ENCODE peak calls at places on chromosomes 13 and 19, in eight cellular contexts. G is breast epithelium, A is ovary, N is tibial nerve, T is transverse colon, U is H1, M is uterus, Y is body of pancreas. J is an unnamed sample. For H3K4me1, the result is how much of the 10 kb centered on the place peaks cover.

GRCh38 chr13:33322474-33322827 is 36.9 kb upstream of the STARD13 start:
- DNase-seq in G (no peak), A (peak), N (no peak), T (peak), U (no peak), M (peak), Y (peak), J (peak)

GRCh38 chr13:41905600-41906254 is 55.2 kb downstream of the VWA8 start:
- DNase-seq in G (no peak), A (no peak), N (no peak), T (no peak), U (no peak), M (no peak), Y (no peak), J (no peak)

GRCh38 chr19:55360902-55361301 is 2.2 kb downstream of the GARIN5B start:
- DNase-seq in G (no peak), A (no peak), N (no peak), T (no peak), U (no peak), M (no peak), Y (no peak), J (no peak)

GRCh38 chr13:30877335-30877734 is 28.7 kb upstream of the MEDAG start:
- DNase-seq in G (no peak), A (no peak), N (no peak), T (no peak), U (no peak), M (no peak), Y (no peak), J (no peak)

GRCh38 chr13:47250141-47250540 is 353.3 kb upstream of the HTR2A start:
- DNase-seq in G (no peak), A (no peak), N (no peak), T (no peak), U (no peak), M (peak), Y (no peak), J (peak)

GRCh38 chr19:11164278-11164677 is 8.7 kb upstream of the SPC24 start:
- DNase-seq in G (no peak), A (no peak), N (no peak), T (no peak), U (no peak), M (no peak), Y (no peak), J (no peak)

GRCh38 chr13:28204043-28204442 is 65.7 kb downstream of the PAN3 start:
- DNase-seq in G (no peak), A (no peak), N (no peak), T (no peak), U (no peak), M (no peak), Y (no peak), J (no peak)

GRCh38 chr19:35545855-35546381 is 492 bp downstream of the TMEM147 start:
- DNase-seq in G (no peak), A (peak), N (no peak), T (peak), U (no peak), M (no peak), Y (peak), J (peak)

GRCh38 chr13:67574320-67575233 is 344.4 kb upstream of the PCDH9 start:
- DNase-seq in G (no peak), A (no peak), N (no peak), T (no peak), U (no peak), M (no peak), Y (no peak), J (no peak)

GRCh38 chr13:52669677-52670076 is 17.0 kb downstream of the SUGT1 start:
- DNase-seq in G (no peak), A (no peak), N (no peak), T (no peak), U (no peak), M (no peak), Y (no peak), J (no peak)

GRCh38 chr13:94416454-94417080 is 62.9 kb downstream of the DCT start:
- DNase-seq in G (no peak), A (no peak), N (no peak), T (no peak), U (peak), M (no peak), Y (peak), J (no peak)

GRCh38 chr19:35040826-35041547 is 534 bp upstream of the HPN start:
- DNase-seq in G (peak), A (peak), N (peak), T (peak), U (peak), M (peak), Y (peak), J (peak)

GRCh38 chr13:112714772-112715569 is 25.1 kb downstream of the ATP11A start:
- DNase-seq in G (no peak), A (peak), N (no peak), T (no peak), U (no peak), M (peak), Y (no peak), J (no peak)

GRCh38 chr19:12847159-12848139 is 9.1 kb downstream of the MAST1 start:
- DNase-seq in G (peak), A (peak), N (peak), T (peak), U (peak), M (peak), Y (peak), J (peak)

GRCh38 chr19:36115453-36116343 is at the start of gene TBCB:
- DNase-seq in G (peak), A (no peak), N (peak), T (peak), U (no peak), M (peak), Y (peak), J (peak)

GRCh38 chr13:52319876-52320275 is 86.1 kb downstream of the THSD1 start:
- DNase-seq in G (no peak), A (no peak), N (no peak), T (no peak), U (no peak), M (no peak), Y (no peak), J (no peak)

GRCh38 chr13:54750521-54750920 is 1721.9 kb downstream of the OLFM4 start:
- DNase-seq in G (no peak), A (no peak), N (no peak), T (no peak), U (no peak), M (no peak), Y (no peak), J (no peak)

GRCh38 chr13:23714672-23715071 is 144.5 kb downstream of the TNFRSF19 start:
- DNase-seq in G (no peak), A (no peak), N (no peak), T (no peak), U (no peak), M (no peak), Y (no peak), J (no peak)

GRCh38 chr13:49220035-49220855 is at the start of gene MLNR:
- DNase-seq in G (no peak), A (peak), N (no peak), T (no peak), U (peak), M (no peak), Y (peak), J (peak)

GRCh38 chr13:26074706-26075105 is 22.9 kb upstream of the SHISA2 start:
- DNase-seq in G (no peak), A (no peak), N (no peak), T (no peak), U (no peak), M (no peak), Y (no peak), J (peak)

GRCh38 chr19:34332027-34332786 is 32.8 kb upstream of the GPI start:
- DNase-seq in G (no peak), A (no peak), N (no peak), T (no peak), U (no peak), M (no peak), Y (no peak), J (no peak)

GRCh38 chr13:107339209-107339608 is 771.3 kb upstream of the ARGLU1 start:
- DNase-seq in G (no peak), A (no peak), N (no peak), T (no peak), U (no peak), M (no peak), Y (no peak), J (no peak)

GRCh38 chr13:110702591-110703526 is 3.1 kb downstream of the CARS2 start:
- DNase-seq in G (no peak), A (peak), N (no peak), T (no peak), U (no peak), M (no peak), Y (no peak), J (peak)

GRCh38 chr13:72062566-72062965 is 195.6 kb upstream of the DACH1 start:
- DNase-seq in G (no peak), A (no peak), N (no peak), T (peak), U (peak), M (no peak), Y (no peak), J (no peak)

GRCh38 chr13:97125051-97125809 is 96.9 kb upstream of the MBNL2 start:
- DNase-seq in G (no peak), A (peak), N (peak), T (no peak), U (no peak), M (peak), Y (peak), J (peak)

GRCh38 chr19:43841990-43842389 is 14.9 kb downstream of the ZNF283 start:
- DNase-seq in G (no peak), A (no peak), N (no peak), T (no peak), U (no peak), M (no peak), Y (no peak), J (no peak)

GRCh38 chr13:39410089-39410901 is 192.7 kb downstream of the LHFPL6 start:
- DNase-seq in G (no peak), A (no peak), N (no peak), T (no peak), U (no peak), M (peak), Y (peak), J (no peak)

GRCh38 chr19:43639507-43640423 is at the start of gene CADM4:
- DNase-seq in G (peak), A (peak), N (no peak), T (peak), U (peak), M (peak), Y (peak), J (peak)

GRCh38 chr19:17647071-17648020 is 40.8 kb downstream of the UNC13A start:
- DNase-seq in G (no peak), A (no peak), N (no peak), T (no peak), U (peak), M (no peak), Y (no peak), J (no peak)

GRCh38 chr19:13118424-13119193 is 545 bp downstream of the NACC1 start:
- DNase-seq in G (peak), A (peak), N (no peak), T (no peak), U (peak), M (peak), Y (peak), J (peak)

GRCh38 chr19:15292847-15293582 is 39.3 kb downstream of the BRD4 start:
- DNase-seq in G (no peak), A (no peak), N (no peak), T (no peak), U (no peak), M (no peak), Y (peak), J (no peak)

DNA sequence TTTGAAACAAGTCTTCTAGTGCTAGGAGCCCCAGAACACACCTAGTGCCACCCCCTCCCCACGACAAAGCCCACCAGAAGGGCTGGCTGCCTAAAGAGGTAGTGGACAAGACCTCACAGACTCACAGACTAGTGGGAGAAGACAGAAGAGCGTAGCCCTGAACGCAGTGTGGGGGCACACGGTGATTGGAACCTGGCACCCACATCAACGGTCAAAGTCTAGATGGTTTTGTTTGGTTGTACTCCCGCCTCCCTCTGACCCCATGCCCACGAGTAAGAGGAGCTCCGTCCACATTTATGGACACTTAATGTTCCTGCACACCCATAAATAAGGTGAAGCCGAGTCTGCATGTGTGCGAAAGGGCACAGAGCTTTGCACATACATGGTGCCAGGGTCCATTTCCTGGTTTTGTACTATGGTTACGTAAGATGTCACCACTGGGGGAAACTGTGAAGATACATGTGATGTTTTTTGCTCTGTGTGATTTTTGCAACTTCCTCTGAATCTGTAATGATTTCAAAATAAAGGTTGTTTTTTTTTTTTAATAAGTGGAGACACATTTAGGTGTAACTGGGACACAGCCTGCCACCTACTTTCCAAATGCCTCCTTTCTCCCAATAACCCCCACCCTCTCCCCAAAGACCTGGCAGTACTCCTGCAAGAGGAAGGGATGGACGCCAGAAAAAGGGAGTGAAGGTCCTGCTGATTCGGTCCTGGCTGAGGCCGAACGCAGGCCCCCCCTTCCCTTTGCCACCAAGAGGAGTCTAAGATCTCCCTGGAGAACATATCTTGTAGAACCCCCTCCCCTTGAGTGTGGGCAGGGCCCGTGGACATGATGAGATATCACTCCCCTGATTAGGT is 72.8 kb downstream of the GNG7 start:
- DNase-seq in G (no peak), A (no peak), N (no peak), T (no peak), U (no peak), M (no peak), Y (peak), J (no peak)
- TF ChIP-seq POLR2A in G (no peak), A (no peak), N (no peak), T (no peak), U (no peak), M (no peak), Y (no peak), J (no peak)

GRCh38 chr13:101412076-101412475 is 4.2 kb downstream of the NALCN start:
- DNase-seq in G (no peak), A (no peak), N (no peak), T (no peak), U (no peak), M (no peak), Y (no peak), J (no peak)

GRCh38 chr13:101406787-101407186 is 9.5 kb downstream of the NALCN start:
- DNase-seq in G (no peak), A (no peak), N (no peak), T (no peak), U (no peak), M (no peak), Y (no peak), J (no peak)

GRCh38 chr13:101408992-101409656 is 7.2 kb downstream of the NALCN start:
- DNase-seq in G (no peak), A (no peak), N (no peak), T (no peak), U (no peak), M (no peak), Y (no peak), J (no peak)

GRCh38 chr13:101408154-101408553 is 8.2 kb downstream of the NALCN start:
- DNase-seq in G (no peak), A (no peak), N (no peak), T (no peak), U (no peak), M (no peak), Y (no peak), J (no peak)
- H3K4me3 ChIP-seq in G (no peak), A (no peak), N (no peak), T (no peak), U (no peak), M (no peak), Y (no peak), J (no peak)

GRCh38 chr19:1206063-1206732 is 620 bp downstream of the STK11 start:
- DNase-seq in G (no peak), A (peak), N (no peak), T (no peak), U (no peak), M (no peak), Y (no peak), J (no peak)
- H3K4me1 ChIP-seq in G (under half), A (under half), N (under half), T (half or more), U (under half), M (under half), Y (half or more), J (half or more)

GRCh38 chr19:19427302-19427701 is 21.8 kb downstream of the GATAD2A start:
- DNase-seq in G (no peak), A (no peak), N (no peak), T (no peak), U (no peak), M (no peak), Y (no peak), J (no peak)
- TF ChIP-seq POLR2A in G (no peak), A (no peak), N (no peak), T (no peak), U (no peak), M (no peak), Y (no peak), J (no peak)

GRCh38 chr19:46722004-46722380 is 5.1 kb upstream of the PRKD2 start:
- DNase-seq in G (no peak), A (no peak), N (no peak), T (no peak), U (no peak), M (no peak), Y (no peak), J (no peak)
- H3K4me3 ChIP-seq in G (no peak), A (no peak), N (no peak), T (no peak), U (no peak), M (no peak), Y (no peak), J (no peak)

GRCh38 chr13:36530861-36531590 is 98.7 kb downstream of the CCNA1 start:
- DNase-seq in G (no peak), A (no peak), N (no peak), T (no peak), U (no peak), M (no peak), Y (no peak), J (no peak)

GRCh38 chr13:36533806-36534205 is 101.5 kb downstream of the CCNA1 start:
- DNase-seq in G (no peak), A (no peak), N (no peak), T (no peak), U (no peak), M (no peak), Y (no peak), J (no peak)

GRCh38 chr13:36531746-36532486 is 99.6 kb downstream of the CCNA1 start:
- DNase-seq in G (no peak), A (no peak), N (no peak), T (no peak), U (no peak), M (no peak), Y (no peak), J (peak)

DNA sequence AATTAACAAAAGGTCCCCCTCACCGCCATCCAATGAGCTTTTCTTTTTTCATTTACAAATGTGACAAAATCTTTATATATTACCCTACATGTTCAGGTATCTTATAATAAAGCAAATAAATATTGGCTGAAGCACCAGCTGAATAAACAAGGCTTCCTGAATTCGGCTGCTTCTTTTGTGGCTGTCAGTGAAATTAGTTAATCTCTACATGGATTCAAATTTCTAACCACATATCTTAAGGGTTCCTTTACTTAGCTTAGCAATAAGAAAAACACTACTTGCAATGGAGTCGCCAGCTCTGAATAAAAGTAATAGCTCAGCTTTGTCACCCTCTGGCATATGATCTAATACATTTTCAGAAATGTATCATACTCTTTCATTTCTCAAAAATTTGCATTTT is 104.3 kb downstream of the CCNA1 start:
- DNase-seq in G (no peak), A (no peak), N (no peak), T (no peak), U (no peak), M (no peak), Y (no peak), J (no peak)
- H3K4me1 ChIP-seq in G (under half), A (under half), N (under half), T (under half), U (under half), M (under half), Y (under half), J (under half)

J was measured in adrenal gland.